ENCODE peak calls at places on chromosome 20, in seven cellular contexts. One of them, this sample, is unnamed.

GRCh38 chr20:4412216-4412615 is 309.5 kb upstream of the PRND start:
- DNase-seq in astrocyte of the hippocampus: no peak
- DNase-seq in T-helper 9 cell: no peak
- DNase-seq in cardiac septum: no peak
- DNase-seq in DMS79 treated with DMSO at 0.1 percent for 48 hours: no peak
- DNase-seq in NCI-H187: no peak
- DNase-seq in astrocyte of the spinal cord: no peak
- DNase-seq in this sample: no peak

GRCh38 chr20:57390604-57391438 is at the start of gene RBM38:
- DNase-seq in DMS79 treated with DMSO at 0.1 percent for 48 hours: peak
- DNase-seq in astrocyte of the hippocampus: peak
- DNase-seq in NCI-H187: peak
- DNase-seq in T-helper 9 cell: peak
- DNase-seq in astrocyte of the spinal cord: peak
- DNase-seq in cardiac septum: peak
- DNase-seq in this sample: peak

GRCh38 chr20:48065833-48066232 is 280.6 kb upstream of the SULF2 start:
- DNase-seq in DMS79 treated with DMSO at 0.1 percent for 48 hours: no peak
- DNase-seq in astrocyte of the spinal cord: no peak
- DNase-seq in T-helper 9 cell: no peak
- DNase-seq in cardiac septum: no peak
- DNase-seq in NCI-H187: no peak
- DNase-seq in astrocyte of the hippocampus: no peak
- DNase-seq in this sample: no peak

GRCh38 chr20:4134861-4135379 is 119.6 kb upstream of the RNF24 start:
- DNase-seq in astrocyte of the spinal cord: no peak
- DNase-seq in T-helper 9 cell: no peak
- DNase-seq in DMS79 treated with DMSO at 0.1 percent for 48 hours: no peak
- DNase-seq in astrocyte of the hippocampus: no peak
- DNase-seq in NCI-H187: no peak
- DNase-seq in cardiac septum: peak
- DNase-seq in this sample: no peak

GRCh38 chr20:2864626-2865025 is 8.7 kb upstream of the PTPRA start:
- DNase-seq in DMS79 treated with DMSO at 0.1 percent for 48 hours: no peak
- DNase-seq in T-helper 9 cell: no peak
- DNase-seq in astrocyte of the spinal cord: no peak
- DNase-seq in NCI-H187: no peak
- DNase-seq in cardiac septum: no peak
- DNase-seq in astrocyte of the hippocampus: no peak
- DNase-seq in this sample: no peak

GRCh38 chr20:38460040-38460623 is 12.5 kb upstream of the RALGAPB start:
- DNase-seq in DMS79 treated with DMSO at 0.1 percent for 48 hours: peak
- DNase-seq in NCI-H187: no peak
- DNase-seq in T-helper 9 cell: no peak
- DNase-seq in cardiac septum: no peak
- DNase-seq in astrocyte of the spinal cord: peak
- DNase-seq in astrocyte of the hippocampus: peak
- DNase-seq in this sample: no peak

GRCh38 chr20:34922654-34923381 is 32.8 kb downstream of the GSS start:
- DNase-seq in DMS79 treated with DMSO at 0.1 percent for 48 hours: no peak
- DNase-seq in T-helper 9 cell: no peak
- DNase-seq in NCI-H187: no peak
- DNase-seq in cardiac septum: no peak
- DNase-seq in astrocyte of the spinal cord: peak
- DNase-seq in astrocyte of the hippocampus: peak
- DNase-seq in this sample: no peak

GRCh38 chr20:51935003-51935358 is 132.7 kb upstream of the SALL4 start:
- DNase-seq in T-helper 9 cell: no peak
- DNase-seq in DMS79 treated with DMSO at 0.1 percent for 48 hours: no peak
- DNase-seq in astrocyte of the hippocampus: no peak
- DNase-seq in cardiac septum: no peak
- DNase-seq in astrocyte of the spinal cord: no peak
- DNase-seq in NCI-H187: no peak
- DNase-seq in this sample: no peak

GRCh38 chr20:54220722-54221121 is 12.8 kb downstream of the PFDN4 start:
- DNase-seq in astrocyte of the spinal cord: no peak
- DNase-seq in DMS79 treated with DMSO at 0.1 percent for 48 hours: no peak
- DNase-seq in NCI-H187: no peak
- DNase-seq in cardiac septum: no peak
- DNase-seq in T-helper 9 cell: no peak
- DNase-seq in astrocyte of the hippocampus: no peak
- DNase-seq in this sample: no peak

GRCh38 chr20:38649275-38649891 is 47.8 kb downstream of the ARHGAP40 start:
- DNase-seq in astrocyte of the hippocampus: peak
- DNase-seq in cardiac septum: no peak
- DNase-seq in NCI-H187: no peak
- DNase-seq in T-helper 9 cell: no peak
- DNase-seq in DMS79 treated with DMSO at 0.1 percent for 48 hours: peak
- DNase-seq in astrocyte of the spinal cord: no peak
- DNase-seq in this sample: no peak

GRCh38 chr20:19974621-19975435 is 42.3 kb upstream of the NAA20 start:
- DNase-seq in cardiac septum: peak
- DNase-seq in DMS79 treated with DMSO at 0.1 percent for 48 hours: peak
- DNase-seq in astrocyte of the hippocampus: peak
- DNase-seq in astrocyte of the spinal cord: peak
- DNase-seq in T-helper 9 cell: no peak
- DNase-seq in NCI-H187: no peak
- DNase-seq in this sample: no peak

GRCh38 chr20:658731-659291 is 5.8 kb upstream of the SRXN1 start:
- DNase-seq in NCI-H187: no peak
- DNase-seq in astrocyte of the hippocampus: no peak
- DNase-seq in T-helper 9 cell: no peak
- DNase-seq in astrocyte of the spinal cord: no peak
- DNase-seq in DMS79 treated with DMSO at 0.1 percent for 48 hours: no peak
- DNase-seq in cardiac septum: no peak
- DNase-seq in this sample: no peak

GRCh38 chr20:62951143-62951895 is 1.2 kb upstream of the SLC17A9 start:
- DNase-seq in NCI-H187: no peak
- DNase-seq in T-helper 9 cell: no peak
- DNase-seq in cardiac septum: no peak
- DNase-seq in DMS79 treated with DMSO at 0.1 percent for 48 hours: no peak
- DNase-seq in astrocyte of the hippocampus: no peak
- DNase-seq in astrocyte of the spinal cord: no peak
- DNase-seq in this sample: no peak

GRCh38 chr20:60139663-60140446 is 181.6 kb downstream of the CDH26 start:
- DNase-seq in astrocyte of the spinal cord: no peak
- DNase-seq in cardiac septum: no peak
- DNase-seq in T-helper 9 cell: no peak
- DNase-seq in NCI-H187: no peak
- DNase-seq in DMS79 treated with DMSO at 0.1 percent for 48 hours: no peak
- DNase-seq in astrocyte of the hippocampus: no peak
- DNase-seq in this sample: no peak

GRCh38 chr20:20820104-20820503 is 107.7 kb upstream of the RALGAPA2 start:
- DNase-seq in astrocyte of the hippocampus: no peak
- DNase-seq in astrocyte of the spinal cord: no peak
- DNase-seq in cardiac septum: no peak
- DNase-seq in T-helper 9 cell: no peak
- DNase-seq in NCI-H187: no peak
- DNase-seq in DMS79 treated with DMSO at 0.1 percent for 48 hours: no peak
- DNase-seq in this sample: no peak

GRCh38 chr20:33172781-33173180 is 4.8 kb downstream of the BPIFA2 start:
- DNase-seq in NCI-H187: peak
- DNase-seq in cardiac septum: no peak
- DNase-seq in astrocyte of the spinal cord: no peak
- DNase-seq in astrocyte of the hippocampus: no peak
- DNase-seq in T-helper 9 cell: no peak
- DNase-seq in DMS79 treated with DMSO at 0.1 percent for 48 hours: peak
- DNase-seq in this sample: no peak

GRCh38 chr20:41643504-41643938 is 25.3 kb upstream of the CHD6 start:
- DNase-seq in astrocyte of the spinal cord: peak
- DNase-seq in NCI-H187: no peak
- DNase-seq in astrocyte of the hippocampus: peak
- DNase-seq in cardiac septum: no peak
- DNase-seq in DMS79 treated with DMSO at 0.1 percent for 48 hours: peak
- DNase-seq in T-helper 9 cell: no peak
- DNase-seq in this sample: no peak

GRCh38 chr20:23147647-23147963 is 61.5 kb upstream of the CD93 start:
- DNase-seq in astrocyte of the hippocampus: no peak
- DNase-seq in NCI-H187: no peak
- DNase-seq in cardiac septum: no peak
- DNase-seq in T-helper 9 cell: no peak
- DNase-seq in DMS79 treated with DMSO at 0.1 percent for 48 hours: no peak
- DNase-seq in astrocyte of the spinal cord: no peak
- DNase-seq in this sample: no peak

GRCh38 chr20:50281831-50282591 is 91.4 kb downstream of the CEBPB start:
- DNase-seq in cardiac septum: no peak
- DNase-seq in T-helper 9 cell: no peak
- DNase-seq in NCI-H187: no peak
- DNase-seq in DMS79 treated with DMSO at 0.1 percent for 48 hours: no peak
- DNase-seq in astrocyte of the hippocampus: no peak
- DNase-seq in astrocyte of the spinal cord: no peak
- DNase-seq in this sample: no peak

GRCh38 chr20:21808863-21809664 is 103.6 kb downstream of the PAX1 start:
- DNase-seq in cardiac septum: no peak
- DNase-seq in T-helper 9 cell: peak
- DNase-seq in NCI-H187: no peak
- DNase-seq in astrocyte of the hippocampus: no peak
- DNase-seq in astrocyte of the spinal cord: no peak
- DNase-seq in DMS79 treated with DMSO at 0.1 percent for 48 hours: no peak
- DNase-seq in this sample: peak

GRCh38 chr20:19095762-19096161 is 116.7 kb upstream of the SLC24A3 start:
- DNase-seq in DMS79 treated with DMSO at 0.1 percent for 48 hours: no peak
- DNase-seq in astrocyte of the hippocampus: no peak
- DNase-seq in cardiac septum: no peak
- DNase-seq in T-helper 9 cell: no peak
- DNase-seq in astrocyte of the spinal cord: no peak
- DNase-seq in NCI-H187: no peak
- DNase-seq in this sample: no peak

GRCh38 chr20:33311989-33312388 is 29.0 kb downstream of the BPIFB1 start:
- DNase-seq in astrocyte of the hippocampus: no peak
- DNase-seq in NCI-H187: no peak
- DNase-seq in DMS79 treated with DMSO at 0.1 percent for 48 hours: no peak
- DNase-seq in T-helper 9 cell: no peak
- DNase-seq in cardiac septum: no peak
- DNase-seq in astrocyte of the spinal cord: no peak
- DNase-seq in this sample: no peak

GRCh38 chr20:2692036-2692885 is at the start of gene EBF4:
- DNase-seq in astrocyte of the hippocampus: peak
- DNase-seq in T-helper 9 cell: peak
- DNase-seq in cardiac septum: no peak
- DNase-seq in NCI-H187: no peak
- DNase-seq in DMS79 treated with DMSO at 0.1 percent for 48 hours: peak
- DNase-seq in astrocyte of the spinal cord: no peak
- DNase-seq in this sample: peak

GRCh38 chr20:25206063-25206403 is 10.5 kb downstream of the ENTPD6 start:
- DNase-seq in astrocyte of the hippocampus: no peak
- DNase-seq in cardiac septum: no peak
- DNase-seq in astrocyte of the spinal cord: no peak
- DNase-seq in NCI-H187: no peak
- DNase-seq in DMS79 treated with DMSO at 0.1 percent for 48 hours: no peak
- DNase-seq in T-helper 9 cell: no peak
- DNase-seq in this sample: no peak

GRCh38 chr20:16505894-16506293 is 67.4 kb downstream of the KIF16B start:
- DNase-seq in astrocyte of the spinal cord: no peak
- DNase-seq in T-helper 9 cell: no peak
- DNase-seq in cardiac septum: no peak
- DNase-seq in NCI-H187: no peak
- DNase-seq in DMS79 treated with DMSO at 0.1 percent for 48 hours: no peak
- DNase-seq in astrocyte of the hippocampus: no peak
- DNase-seq in this sample: no peak

GRCh38 chr20:58647814-58648501 is 3.1 kb upstream of the STX16 start:
- DNase-seq in astrocyte of the hippocampus: peak
- DNase-seq in astrocyte of the spinal cord: peak
- DNase-seq in DMS79 treated with DMSO at 0.1 percent for 48 hours: no peak
- DNase-seq in cardiac septum: no peak
- DNase-seq in T-helper 9 cell: no peak
- DNase-seq in NCI-H187: no peak
- DNase-seq in this sample: no peak

GRCh38 chr20:8853805-8854338 is 215.0 kb upstream of the PLCB4 start:
- DNase-seq in DMS79 treated with DMSO at 0.1 percent for 48 hours: no peak
- DNase-seq in astrocyte of the spinal cord: peak
- DNase-seq in cardiac septum: no peak
- DNase-seq in NCI-H187: no peak
- DNase-seq in astrocyte of the hippocampus: peak
- DNase-seq in T-helper 9 cell: no peak
- DNase-seq in this sample: no peak

GRCh38 chr20:13883425-13883824 is 98.6 kb downstream of the NDUFAF5 start:
- DNase-seq in DMS79 treated with DMSO at 0.1 percent for 48 hours: no peak
- DNase-seq in astrocyte of the spinal cord: no peak
- DNase-seq in NCI-H187: no peak
- DNase-seq in astrocyte of the hippocampus: no peak
- DNase-seq in cardiac septum: no peak
- DNase-seq in T-helper 9 cell: no peak
- DNase-seq in this sample: no peak

GRCh38 chr20:14219801-14220461 is 117.5 kb downstream of the FLRT3 start:
- DNase-seq in DMS79 treated with DMSO at 0.1 percent for 48 hours: no peak
- DNase-seq in astrocyte of the hippocampus: no peak
- DNase-seq in T-helper 9 cell: no peak
- DNase-seq in cardiac septum: peak
- DNase-seq in NCI-H187: no peak
- DNase-seq in astrocyte of the spinal cord: no peak
- DNase-seq in this sample: no peak

This sample was measured in CD8-positive, alpha-beta T cell.